ENCODE peak calls at places on chromosome 11, in four cellular contexts. Y, B, W and J are unnamed samples.

GRCh38 chr11:33403344-33403743 is 146.2 kb downstream of the HIPK3 start:
- DNase-seq in Y (no peak), B (no peak), W (no peak), J (no peak)

GRCh38 chr11:43732225-43732624 is 51.7 kb downstream of the HSD17B12 start:
- DNase-seq in Y (no peak), B (no peak), W (no peak), J (no peak)

GRCh38 chr11:33000181-33000580 is 15.5 kb upstream of the DEPDC7 start:
- DNase-seq in Y (no peak), B (peak; percentile 60), W (no peak), J (no peak)

GRCh38 chr11:62546244-62546936 is at the start of gene AHNAK:
- DNase-seq in Y (no peak), B (peak; percentile 56), W (peak; percentile 96), J (peak; percentile 92)

GRCh38 chr11:68343761-68344256 is 31.4 kb downstream of the LRP5 start:
- DNase-seq in Y (peak; percentile 68), B (no peak), W (no peak), J (peak; percentile 69)

GRCh38 chr11:68930991-68931855 is 27.5 kb downstream of the IGHMBP2 start:
- DNase-seq in Y (no peak), B (no peak), W (no peak), J (no peak)

GRCh38 chr11:92475316-92475715 is 250.7 kb downstream of the FAT3 start:
- DNase-seq in Y (no peak), B (no peak), W (no peak), J (no peak)

GRCh38 chr11:33492569-33492968 is 208.1 kb downstream of the C11orf91 start:
- DNase-seq in Y (no peak), B (no peak), W (no peak), J (no peak)

GRCh38 chr11:116650052-116650451 is 122.7 kb downstream of the BUD13 start:
- DNase-seq in Y (no peak), B (no peak), W (no peak), J (no peak)

GRCh38 chr11:128026596-128026995 is 560.8 kb downstream of the ETS1 start:
- DNase-seq in Y (no peak), B (peak; percentile 81), W (no peak), J (no peak)

GRCh38 chr11:32113200-32113599 is 22.3 kb downstream of the RCN1 start:
- DNase-seq in Y (no peak), B (no peak), W (no peak), J (no peak)

GRCh38 chr11:126406368-126406767 is 50.9 kb downstream of the ST3GAL4 start:
- DNase-seq in Y (no peak), B (no peak), W (no peak), J (no peak)

GRCh38 chr11:44374001-44374400 is 64.1 kb upstream of the ALX4 start:
- DNase-seq in Y (no peak), B (no peak), W (peak; percentile 12), J (no peak)

GRCh38 chr11:131491503-131491902 is 121.1 kb downstream of the NTM start:
- DNase-seq in Y (no peak), B (no peak), W (no peak), J (no peak)

GRCh38 chr11:33391893-33392251 is 134.7 kb downstream of the HIPK3 start:
- DNase-seq in Y (no peak), B (no peak), W (no peak), J (no peak)

GRCh38 chr11:74844072-74844471 is 95.4 kb downstream of the RNF169 start:
- DNase-seq in Y (no peak), B (no peak), W (no peak), J (no peak)
- H3K36me3 ChIP-seq in Y (peaks cover 1% of the 10 kb centered on the region), B (peaks cover 20% of the 10 kb centered on the region), W (peaks cover 69% of the 10 kb centered on the region), J (no peaks in the 10 kb centered on the region)

GRCh38 chr11:47768090-47768620 is 1.0 kb upstream of the FNBP4 start:
- DNase-seq in Y (no peak), B (peak; percentile 94), W (peak; percentile 84), J (peak; percentile 72)
- TF ChIP-seq POLR2AphosphoS5 in Y (no peak), B (peak; percentile 86), W (peak; percentile 69), J (peak; percentile 99)

DNA sequence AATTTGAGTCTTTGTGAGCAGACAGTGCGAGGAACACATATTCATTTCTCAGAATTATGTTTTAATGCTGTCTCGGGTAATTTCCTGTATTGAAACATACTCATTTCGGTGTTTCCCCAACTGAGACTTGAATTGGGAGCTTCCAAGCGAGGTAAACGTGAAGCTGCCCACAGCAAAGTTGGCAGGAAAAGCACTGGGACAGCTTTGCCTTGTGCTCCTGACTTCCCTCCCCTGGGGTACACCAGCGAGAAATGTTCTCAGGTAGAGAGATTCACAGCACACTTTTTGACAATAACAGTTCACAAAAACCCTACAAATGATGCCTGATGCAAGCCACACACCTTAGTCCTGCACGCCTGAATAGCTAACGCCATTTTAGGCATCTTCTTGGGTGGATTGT is 3.1 kb downstream of the HTR3B start:
- DNase-seq in Y (no peak), B (no peak), W (no peak), J (no peak)
- H3K36me3 ChIP-seq in Y (no peaks in the 10 kb centered on the region), B (no peaks in the 10 kb centered on the region), W (no peaks in the 10 kb centered on the region), J (no peaks in the 10 kb centered on the region)

GRCh38 chr11:60913793-60914619 is at the start of gene TMEM109:
- DNase-seq in Y (peak; percentile 68), B (peak; percentile 98), W (peak; percentile 93), J (peak; percentile 90)
- TF ChIP-seq POLR2AphosphoS5 in Y (no peak), B (peak; percentile 44), W (no peak), J (peak; percentile 65)

DNA sequence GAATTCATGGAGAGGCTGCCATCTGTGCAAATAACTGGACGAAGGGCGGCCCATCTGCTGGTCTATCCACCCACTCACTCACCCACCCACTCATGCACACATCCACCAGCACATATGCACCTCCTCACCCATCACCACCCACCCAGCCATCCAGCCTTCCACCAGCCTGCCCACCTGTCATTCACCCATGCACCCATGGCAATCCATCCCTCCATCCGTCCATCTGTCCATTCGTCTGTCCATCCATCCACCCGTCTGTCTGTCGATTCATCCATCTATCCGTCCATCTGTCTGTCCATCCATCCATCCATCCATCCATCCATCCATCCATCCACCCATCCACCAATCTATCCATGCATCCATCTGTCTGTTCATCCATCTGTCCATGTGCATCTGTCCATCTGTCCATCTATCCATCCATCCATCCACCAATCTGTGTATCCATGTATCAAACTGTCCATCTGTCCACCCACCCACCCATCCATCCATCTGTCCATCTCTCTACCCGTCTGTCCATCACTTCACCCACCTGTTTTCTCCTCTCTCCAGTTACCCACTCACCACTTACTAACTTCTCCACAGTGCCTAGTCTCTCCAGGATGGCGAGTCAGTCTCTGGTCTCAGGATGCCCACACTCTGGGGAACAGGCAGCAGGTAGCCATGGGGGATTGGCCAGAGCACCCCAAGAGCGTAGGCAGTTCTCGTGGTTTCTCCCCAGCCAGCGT is 8.9 kb downstream of the TRPM5 start:
- DNase-seq in Y (no peak), B (no peak), W (no peak), J (no peak)
- H3K36me3 ChIP-seq in Y (no peaks in the 10 kb centered on the region), B (no peaks in the 10 kb centered on the region), W (no peaks in the 10 kb centered on the region), J (no peaks in the 10 kb centered on the region)